ENCODE peak calls at places on chromosome 14, in four cellular contexts. E is K562, N is HepG2, K is GM12878. Z is an unnamed sample.

GRCh38 chr14:21199611-21200570 is 44.0 kb upstream of the OR5AU1 start:
- DNase-seq in N (no peak), E (no peak), K (no peak), Z (no peak)

GRCh38 chr14:81727243-81727642 is 193.6 kb upstream of the SEL1L start:
- DNase-seq in K (no peak), E (no peak), N (no peak), Z (no peak)

GRCh38 chr14:100025111-100025510 is 40.1 kb upstream of the EVL start:
- DNase-seq in K (no peak), N (peak; percentile 35), E (peak; percentile 57), Z (peak; percentile 57)

GRCh38 chr14:58746261-58746660 is 108.5 kb downstream of the DACT1 start:
- DNase-seq in N (no peak), E (no peak), K (no peak), Z (no peak)

GRCh38 chr14:72549848-72550247 is 344.1 kb downstream of the DPF3 start:
- DNase-seq in E (no peak), K (no peak), N (no peak), Z (no peak)

GRCh38 chr14:95155044-95155443 is 2.3 kb downstream of the DICER1 start:
- DNase-seq in E (no peak), N (no peak), K (no peak), Z (no peak)

GRCh38 chr14:77804592-77804991 is 4.7 kb downstream of the ADCK1 start:
- DNase-seq in K (no peak), N (peak; percentile 27), E (peak; percentile 27), Z (peak; percentile 18)

GRCh38 chr14:88974991-88975835 is 150.8 kb downstream of the TTC8 start:
- DNase-seq in N (no peak), E (no peak), K (no peak), Z (no peak)

GRCh38 chr14:77309122-77309521 is 11.6 kb downstream of the POMT2 start:
- DNase-seq in E (no peak), N (no peak), K (no peak), Z (no peak)

GRCh38 chr14:69887740-69888657 is 8.8 kb downstream of the SMOC1 start:
- DNase-seq in K (no peak), N (peak; percentile 96), E (no peak), Z (no peak)

GRCh38 chr14:60637138-60637489 is 12.2 kb downstream of the SIX1 start:
- DNase-seq in K (no peak), N (no peak), E (no peak), Z (no peak)

GRCh38 chr14:20386276-20386855 is 26.9 kb downstream of the TEP1 start:
- DNase-seq in E (no peak), N (no peak), K (no peak), Z (no peak)

GRCh38 chr14:72638021-72638420 is 255.9 kb downstream of the DPF3 start:
- DNase-seq in K (no peak), N (no peak), E (no peak), Z (no peak)

GRCh38 chr14:73476451-73476905 is 14.3 kb upstream of the RIOX1 start:
- DNase-seq in K (no peak), E (no peak), N (no peak), Z (no peak)

GRCh38 chr14:32727827-32728226 is 210.9 kb upstream of the NPAS3 start:
- DNase-seq in N (peak; percentile 35), K (no peak), E (no peak), Z (no peak)

GRCh38 chr14:68363401-68363800 is 429.5 kb downstream of the ZFP36L1 start:
- DNase-seq in N (no peak), E (no peak), K (no peak), Z (peak; percentile 35)

GRCh38 chr14:69291891-69292586 is 32.1 kb downstream of the GALNT16 start:
- DNase-seq in E (no peak), K (no peak), N (no peak), Z (no peak)

GRCh38 chr14:52033131-52033642 is 35.7 kb downstream of the NID2 start:
- DNase-seq in K (no peak), N (no peak), E (no peak), Z (no peak)

GRCh38 chr14:76647699-76648298 is 113.5 kb upstream of the VASH1 start:
- DNase-seq in K (no peak), E (peak; percentile 61), N (peak; percentile 52), Z (peak; percentile 73)

GRCh38 chr14:23173039-23173438 is 10.4 kb downstream of the SLC7A8 start:
- DNase-seq in K (no peak), E (no peak), N (no peak), Z (no peak)

GRCh38 chr14:77024171-77024627 is 4.3 kb downstream of the IRF2BPL start:
- DNase-seq in E (peak; percentile 36), N (peak; percentile 66), K (no peak), Z (no peak)

GRCh38 chr14:103593577-103593976 is 30.8 kb downstream of the COA8 start:
- DNase-seq in N (no peak), K (peak; percentile 62), E (no peak), Z (no peak)

GRCh38 chr14:26113930-26114329 is 483.9 kb downstream of the NOVA1 start:
- DNase-seq in E (no peak), N (no peak), K (no peak), Z (no peak)

GRCh38 chr14:44803239-44803905 is 158.4 kb downstream of the KLHL28 start:
- DNase-seq in N (peak; percentile 35), K (peak; percentile 8), E (peak; percentile 5), Z (peak; percentile 48)

GRCh38 chr14:79411403-79412174 is 799.7 kb downstream of the DIO2 start:
- DNase-seq in K (no peak), E (no peak), N (no peak), Z (no peak)
- TF ChIP-seq SP1 in K (no peak), E (no peak), N (no peak), Z (no peak)

DNA sequence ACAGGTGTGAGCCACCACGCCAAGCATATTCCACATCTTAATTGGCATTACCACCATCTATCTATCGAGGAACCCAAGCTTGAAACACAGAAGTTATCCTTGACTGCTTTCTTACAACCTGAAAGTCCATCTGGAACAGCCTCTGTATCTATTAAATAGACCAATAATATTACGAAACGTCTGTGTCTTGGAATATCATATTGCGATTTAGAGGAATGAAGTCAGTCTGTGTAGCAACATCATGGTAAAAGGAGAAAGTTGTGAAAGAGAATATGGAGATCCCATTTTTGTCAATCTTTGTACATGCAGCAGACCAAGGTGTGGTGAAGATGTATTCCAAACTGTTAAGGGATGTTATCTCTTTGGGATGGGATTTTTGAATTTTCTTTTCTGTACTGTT is 25.8 kb upstream of the MAX start:
- DNase-seq in E (no peak), K (no peak), N (no peak), Z (no peak)
- TF ChIP-seq FOXM1 in E (no peak), K (no peak), N (no peak), Z (no peak)

GRCh38 chr14:55688566-55688965 is 108.6 kb downstream of the KTN1 start:
- DNase-seq in E (no peak), N (no peak), K (no peak), Z (no peak)

GRCh38 chr14:55686713-55687112 is 106.7 kb downstream of the KTN1 start:
- DNase-seq in N (no peak), K (no peak), E (no peak), Z (no peak)

GRCh38 chr14:55684956-55685584 is 105.1 kb downstream of the KTN1 start:
- DNase-seq in K (no peak), N (no peak), E (no peak), Z (no peak)

GRCh38 chr14:55691659-55692058 is 111.7 kb downstream of the KTN1 start:
- DNase-seq in E (no peak), N (no peak), K (no peak), Z (no peak)

GRCh38 chr14:55689971-55690871 is 110.2 kb downstream of the KTN1 start:
- DNase-seq in K (no peak), E (no peak), N (no peak), Z (no peak)
- TF ChIP-seq SP1 in K (no peak), E (no peak), N (no peak), Z (no peak)

GRCh38 chr14:91377700-91378652 is 39.6 kb downstream of the CCDC88C start:
- DNase-seq in K (no peak), E (no peak), N (no peak), Z (no peak)
- TF ChIP-seq FOXM1 in K (no peak), E (no peak), N (no peak), Z (no peak)

Z was measured in HEK293T.